ENCODE peak calls at places on chromosomes 1 and 21, in five cellular contexts. Q, A, G, K and X are unnamed samples.
A peak's percentile ranks its signal among the peaks of the same experiment; 100 is the strongest.

GRCh38 chr1:218254296-218254918 is 30.7 kb upstream of the RRP15 start:
- DNase-seq in Q (no peak), A (no peak), G (no peak), K (no peak), X (no peak)

GRCh38 chr1:218164930-218165686 is 120.0 kb upstream of the RRP15 start:
- DNase-seq in Q (peak; percentile 62), A (peak; percentile 19), G (peak; percentile 39), K (peak; percentile 51), X (no peak)

GRCh38 chr1:67880056-67880601 is 46.9 kb upstream of the GNG12 start:
- DNase-seq in Q (no peak), A (no peak), G (no peak), K (no peak), X (no peak)

GRCh38 chr1:115676498-115677171 is 34.9 kb downstream of the VANGL1 start:
- DNase-seq in Q (no peak), A (no peak), G (no peak), K (no peak), X (no peak)

GRCh38 chr1:226650236-226650841 is 88.7 kb downstream of the ITPKB start:
- DNase-seq in Q (no peak), A (no peak), G (peak; percentile 29), K (no peak), X (no peak)

GRCh38 chr1:53512807-53513755 is 53.9 kb downstream of the DMRTB1 start:
- DNase-seq in Q (peak; percentile 12), A (no peak), G (no peak), K (no peak), X (no peak)

GRCh38 chr1:34750610-34751009 is 4.2 kb upstream of the GJB5 start:
- DNase-seq in Q (no peak), A (no peak), G (no peak), K (no peak), X (no peak)

GRCh38 chr1:186950547-186950946 is 121.8 kb downstream of the PLA2G4A start:
- DNase-seq in Q (no peak), A (no peak), G (no peak), K (no peak), X (no peak)

GRCh38 chr1:185157599-185158469 is 867 bp downstream of the SWT1 start:
- DNase-seq in Q (no peak), A (no peak), G (no peak), K (no peak), X (no peak)

GRCh38 chr1:21752186-21752585 is 30.8 kb downstream of the USP48 start:
- DNase-seq in Q (no peak), A (no peak), G (no peak), K (no peak), X (no peak)

GRCh38 chr1:228416217-228416971 is at the start of gene TRIM17:
- DNase-seq in Q (peak; percentile 80), A (peak; percentile 48), G (no peak), K (peak; percentile 82), X (no peak)

GRCh38 chr1:65431111-65431705 is 10.7 kb downstream of the LEPR start:
- DNase-seq in Q (no peak), A (no peak), G (no peak), K (no peak), X (no peak)

GRCh38 chr1:199298825-199299224 is 660.0 kb downstream of the PTPRC start:
- DNase-seq in Q (no peak), A (no peak), G (no peak), K (no peak), X (no peak)

GRCh38 chr21:24939288-24939687 is 668.0 kb downstream of the MRPL39 start:
- DNase-seq in Q (no peak), A (no peak), G (no peak), K (no peak), X (no peak)

GRCh38 chr1:17984510-17985085 is 123.0 kb upstream of the IGSF21 start:
- DNase-seq in Q (peak; percentile 50), A (no peak), G (no peak), K (peak; percentile 64), X (no peak)

GRCh38 chr1:230068952-230069684 is 2.1 kb downstream of the GALNT2 start:
- DNase-seq in Q (no peak), A (no peak), G (no peak), K (no peak), X (no peak)

GRCh38 chr1:110440877-110441276 is 10.1 kb upstream of the PROK1 start:
- DNase-seq in Q (no peak), A (no peak), G (peak; percentile 38), K (no peak), X (no peak)

GRCh38 chr21:23016617-23017016 is 2018.4 kb downstream of the NCAM2 start:
- DNase-seq in Q (peak; percentile 26), A (no peak), G (no peak), K (peak; percentile 11), X (no peak)

GRCh38 chr1:9145714-9146113 is 16.8 kb upstream of the GPR157 start:
- DNase-seq in Q (no peak), A (no peak), G (peak; percentile 6), K (no peak), X (no peak)

GRCh38 chr1:59043796-59044195 is 253.1 kb upstream of the FGGY start:
- DNase-seq in Q (no peak), A (no peak), G (peak; percentile 86), K (no peak), X (peak; percentile 86)

GRCh38 chr1:96722161-96722908 is 751 bp downstream of the PTBP2 start:
- DNase-seq in Q (peak; percentile 79), A (peak; percentile 53), G (peak; percentile 63), K (peak; percentile 59), X (no peak)

GRCh38 chr1:165467706-165468105 is 22.8 kb upstream of the RXRG start:
- DNase-seq in Q (no peak), A (no peak), G (no peak), K (no peak), X (no peak)